ENCODE peak calls at places on chromosome 10, in ten cellular contexts. H is thyroid gland, B is erythroblast, Z is upper lobe of left lung, J is A549, N is ovary, M is heart left ventricle, V is H54, A is IMR-90, D is breast epithelium. C is an unnamed sample.

GRCh38 chr10:63456437-63457210 is 9.2 kb downstream of the JMJD1C start:
- DNase-seq in B (no peak), A (peak), H (no peak), Z (no peak), V (no peak), J (no peak), D (no peak), M (no peak), N (no peak), C (no peak)

GRCh38 chr10:34698979-34699378 is 116.1 kb downstream of the PARD3 start:
- DNase-seq in D (no peak), N (no peak), H (no peak), J (peak), B (no peak), A (peak), Z (peak), M (no peak), V (peak), C (no peak)

GRCh38 chr10:132787253-132788179 is 1.6 kb upstream of the NKX6-2 start:
- DNase-seq in J (peak), V (no peak), H (no peak), Z (no peak), B (no peak), D (no peak), M (no peak), A (no peak), N (no peak), C (no peak)

GRCh38 chr10:81414038-81414437 is 461.0 kb upstream of the NRG3 start:
- DNase-seq in M (no peak), D (no peak), A (no peak), J (peak), Z (no peak), N (no peak), V (no peak), H (peak), B (no peak), C (no peak)

GRCh38 chr10:120951288-120951687 is 100.1 kb downstream of the WDR11 start:
- DNase-seq in M (no peak), A (no peak), Z (no peak), N (no peak), J (no peak), V (no peak), D (no peak), H (no peak), B (no peak), C (no peak)

GRCh38 chr10:90885176-90885575 is 13.4 kb downstream of the RPP30 start:
- DNase-seq in N (no peak), B (no peak), D (no peak), M (no peak), V (no peak), J (no peak), H (no peak), A (peak), Z (no peak), C (no peak)

GRCh38 chr10:102068216-102068615 is 3.1 kb downstream of the HPS6 start:
- DNase-seq in Z (no peak), N (peak), V (no peak), D (no peak), M (peak), B (no peak), H (peak), A (no peak), J (peak), C (no peak)

GRCh38 chr10:78761241-78761825 is 307.4 kb upstream of the ZMIZ1 start:
- DNase-seq in M (no peak), A (no peak), V (no peak), H (no peak), N (no peak), D (no peak), Z (no peak), J (no peak), B (no peak), C (no peak)

GRCh38 chr10:82358486-82359097 is 483.6 kb downstream of the NRG3 start:
- DNase-seq in Z (no peak), A (peak), M (peak), B (no peak), N (no peak), J (no peak), V (no peak), D (no peak), H (no peak), C (no peak)

GRCh38 chr10:120495226-120495625 is 38.2 kb downstream of the PLPP4 start:
- DNase-seq in J (no peak), Z (no peak), M (no peak), A (no peak), H (no peak), D (no peak), V (no peak), B (no peak), N (no peak), C (no peak)

GRCh38 chr10:71433983-71434744 is 37.4 kb downstream of the CDH23 start:
- DNase-seq in Z (peak), N (no peak), H (no peak), A (no peak), V (no peak), M (no peak), J (no peak), D (no peak), B (no peak), C (no peak)

GRCh38 chr10:65793738-65794425 is 1132.0 kb upstream of the LRRTM3 start:
- DNase-seq in B (no peak), A (no peak), H (no peak), V (no peak), M (no peak), Z (peak), J (peak), D (no peak), N (no peak), C (no peak)

GRCh38 chr10:27285093-27285492 is 44.5 kb upstream of the ACBD5 start:
- DNase-seq in N (no peak), D (no peak), J (peak), B (peak), V (no peak), A (peak), Z (no peak), H (peak), M (no peak), C (no peak)

GRCh38 chr10:665579-666091 is 23.8 kb downstream of the DIP2C start:
- DNase-seq in B (no peak), A (peak), J (no peak), D (no peak), H (no peak), Z (no peak), M (peak), V (no peak), N (no peak), C (no peak)

GRCh38 chr10:112394475-112394875 is 20.6 kb downstream of the ACSL5 start:
- DNase-seq in A (no peak), V (no peak), B (peak), D (no peak), H (peak), Z (peak), J (peak), N (no peak), M (no peak), C (no peak)

GRCh38 chr10:22629843-22630228 is 84.5 kb downstream of the PIP4K2A start:
- DNase-seq in Z (no peak), V (no peak), N (no peak), D (no peak), B (no peak), A (no peak), J (no peak), H (no peak), M (no peak), C (no peak)

GRCh38 chr10:129491123-129491734 is 24.2 kb downstream of the MGMT start:
- DNase-seq in J (peak), M (no peak), V (no peak), N (no peak), A (peak), H (no peak), D (no peak), B (peak), Z (no peak), C (no peak)

GRCh38 chr10:132960071-132960472 is 17.7 kb upstream of the CFAP46 start:
- DNase-seq in J (no peak), D (no peak), N (no peak), B (no peak), H (no peak), M (peak), A (no peak), V (no peak), Z (no peak), C (no peak)

GRCh38 chr10:92218569-92218968 is 72.3 kb downstream of the CPEB3 start:
- DNase-seq in B (no peak), H (no peak), J (no peak), A (no peak), D (no peak), Z (no peak), M (no peak), N (no peak), V (no peak), C (no peak)
- TF ChIP-seq POLR2A in B (no peak), H (no peak), J (no peak), A (no peak), D (no peak), Z (no peak), M (no peak), N (no peak), V (no peak), C (no peak)

DNA sequence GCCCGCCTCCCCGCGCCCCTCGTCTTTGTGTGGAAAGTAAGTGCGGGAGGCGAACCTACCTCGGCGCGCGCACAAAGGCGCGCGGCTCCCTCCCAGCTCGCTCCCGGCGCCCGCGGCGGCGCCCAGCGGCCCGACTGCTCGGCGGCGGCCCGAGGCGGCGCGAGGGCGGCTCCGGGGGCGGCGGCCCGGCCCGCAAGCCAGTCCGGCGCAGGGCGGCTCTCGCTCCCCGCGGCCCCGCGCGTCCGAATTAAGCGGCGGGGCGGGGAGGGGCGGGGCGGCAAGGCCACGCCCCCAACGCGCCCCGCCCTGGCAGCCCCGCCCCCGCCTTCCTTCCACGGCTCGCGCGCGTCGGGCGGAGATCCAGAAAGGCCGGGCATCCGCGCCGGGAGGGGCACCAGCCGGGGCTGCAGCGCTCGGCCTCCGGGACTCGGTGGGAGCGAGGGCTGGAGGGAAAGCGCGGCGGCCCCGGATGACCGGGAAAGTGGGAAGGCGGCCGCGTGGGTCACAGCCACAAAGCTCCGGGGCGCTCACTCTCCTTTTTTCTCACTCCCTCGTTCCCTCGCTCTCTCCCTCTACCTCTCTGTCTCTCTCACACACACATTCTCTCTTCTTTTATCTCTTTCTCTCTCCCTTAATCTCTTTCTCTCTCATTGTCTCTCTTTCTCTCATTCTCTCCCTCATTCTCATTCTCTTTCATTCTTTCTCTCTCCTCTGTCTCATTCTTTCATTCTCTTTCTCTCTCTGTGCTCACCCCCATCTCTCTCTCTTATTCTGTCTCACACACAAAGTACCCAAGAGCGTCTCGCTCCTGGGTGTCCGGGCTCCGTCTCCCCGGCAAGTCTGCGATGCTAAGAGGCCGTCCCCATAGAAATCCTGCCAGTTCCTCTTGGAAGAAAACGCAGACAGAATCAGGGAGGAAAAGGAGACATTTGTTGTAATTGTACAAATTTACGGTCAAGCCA is 170.2 kb downstream of the FAM107B start:
- DNase-seq in V (peak), J (peak), A (peak), D (peak), H (peak), Z (peak), M (peak), N (peak), B (peak), C (no peak)
- TF ChIP-seq POLR2A in V (peak), J (peak), A (peak), D (no peak), H (peak), Z (no peak), M (peak), N (no peak), B (no peak), C (peak)

DNA sequence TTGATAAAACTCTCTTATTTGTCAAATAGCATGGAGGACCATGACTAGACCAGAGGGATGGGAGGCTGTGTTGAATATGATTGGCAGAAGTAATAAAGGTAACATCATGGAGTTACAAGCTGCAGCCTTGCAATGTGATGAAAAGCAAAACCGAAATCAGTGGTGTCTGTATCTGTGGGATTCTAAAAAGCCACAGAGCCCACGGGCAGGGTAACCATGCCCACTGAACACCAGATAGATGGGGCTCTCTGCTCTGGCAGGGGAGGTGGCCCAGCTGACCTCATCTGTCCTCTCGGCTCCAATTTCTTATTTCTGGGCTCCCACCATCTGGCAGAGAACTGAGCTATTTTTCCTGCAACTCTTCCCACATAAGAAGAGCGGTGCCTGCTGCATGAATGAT is 1072.2 kb downstream of the GATA3 start:
- DNase-seq in B (no peak), J (no peak), D (no peak), A (no peak), Z (no peak), V (no peak), H (no peak), M (no peak), N (no peak), C (no peak)
- TF ChIP-seq POLR2A in B (no peak), J (no peak), D (no peak), A (no peak), Z (no peak), V (no peak), H (no peak), M (no peak), N (no peak), C (no peak)

GRCh38 chr10:5692476-5693358 is 8.1 kb downstream of the TASOR2 start:
- DNase-seq in A (peak), V (no peak), N (peak), M (peak), H (peak), Z (peak), D (no peak), J (peak), B (peak), C (peak)
- TF ChIP-seq POLR2A in A (no peak), V (no peak), N (no peak), M (no peak), H (peak), Z (no peak), D (no peak), J (no peak), B (peak), C (peak)

C was measured in GM12892.